ENCODE peak calls at places on chromosomes 16 and 17, in seven cellular contexts. H, K, N, Q, F, R and L are unnamed samples.

GRCh38 chr16:60605176-60605575 is 1431.1 kb downstream of the CDH8 start:
- DNase-seq in H (no peak), K (no peak), N (no peak), Q (no peak), F (no peak), R (no peak), L (no peak)

GRCh38 chr17:77184474-77184873 is 43.7 kb downstream of the SEC14L1 start:
- DNase-seq in H (peak), K (no peak), N (no peak), Q (peak), F (no peak), R (no peak), L (no peak)

GRCh38 chr17:32567086-32567485 is 80.3 kb downstream of the CDK5R1 start:
- DNase-seq in H (no peak), K (no peak), N (no peak), Q (no peak), F (no peak), R (no peak), L (no peak)

GRCh38 chr17:1137465-1137894 is 42.3 kb downstream of the ABR start:
- DNase-seq in H (no peak), K (no peak), N (no peak), Q (peak), F (no peak), R (no peak), L (no peak)

GRCh38 chr17:28733346-28733745 is 4.8 kb downstream of the NEK8 start:
- DNase-seq in H (no peak), K (no peak), N (no peak), Q (no peak), F (no peak), R (no peak), L (no peak)

GRCh38 chr17:82435103-82435502 is 15.4 kb downstream of the CYBC1 start:
- DNase-seq in H (no peak), K (no peak), N (no peak), Q (no peak), F (no peak), R (no peak), L (no peak)

GRCh38 chr16:89395150-89396142 is 94.9 kb downstream of the ANKRD11 start:
- DNase-seq in H (peak), K (peak), N (no peak), Q (peak), F (no peak), R (no peak), L (no peak)

GRCh38 chr16:87583453-87584131 is 18.7 kb upstream of the JPH3 start:
- DNase-seq in H (peak), K (no peak), N (no peak), Q (no peak), F (no peak), R (no peak), L (no peak)

GRCh38 chr16:17414421-17414820 is 56.3 kb downstream of the XYLT1 start:
- DNase-seq in H (no peak), K (no peak), N (peak), Q (no peak), F (peak), R (no peak), L (no peak)

GRCh38 chr17:82212331-82213250 is at the start of gene CCDC57:
- DNase-seq in H (peak), K (peak), N (peak), Q (peak), F (peak), R (no peak), L (peak)

GRCh38 chr17:16033729-16034349 is 34.2 kb downstream of the TTC19 start:
- DNase-seq in H (no peak), K (no peak), N (no peak), Q (no peak), F (no peak), R (no peak), L (no peak)

GRCh38 chr17:64155751-64156544 is 26.0 kb upstream of the ERN1 start:
- DNase-seq in H (peak), K (peak), N (no peak), Q (no peak), F (no peak), R (no peak), L (no peak)

GRCh38 chr16:72278301-72278700 is 106.3 kb upstream of the PMFBP1 start:
- DNase-seq in H (no peak), K (no peak), N (no peak), Q (no peak), F (no peak), R (no peak), L (no peak)

GRCh38 chr16:54277845-54278703 is 8.5 kb downstream of the IRX3 start:
- DNase-seq in H (no peak), K (no peak), N (no peak), Q (no peak), F (no peak), R (no peak), L (no peak)

GRCh38 chr17:8476741-8477140 is 41.1 kb downstream of the NDEL1 start:
- DNase-seq in H (no peak), K (no peak), N (no peak), Q (no peak), F (no peak), R (no peak), L (no peak)

GRCh38 chr16:23570992-23571632 is 13.6 kb downstream of the UBFD1 start:
- DNase-seq in H (no peak), K (no peak), N (no peak), Q (no peak), F (peak), R (no peak), L (no peak)

GRCh38 chr17:63526861-63527260 is 3.7 kb downstream of the KCNH6 start:
- DNase-seq in H (no peak), K (no peak), N (no peak), Q (no peak), F (no peak), R (no peak), L (no peak)

GRCh38 chr17:43674394-43674793 is 12.7 kb upstream of the MEOX1 start:
- DNase-seq in H (no peak), K (no peak), N (no peak), Q (no peak), F (no peak), R (no peak), L (no peak)

GRCh38 chr17:79633937-79634813 is 23.3 kb upstream of the RBFOX3 start:
- DNase-seq in H (no peak), K (no peak), N (no peak), Q (no peak), F (no peak), R (no peak), L (peak)

GRCh38 chr16:82240111-82240510 is 70.1 kb upstream of the MPHOSPH6 start:
- DNase-seq in H (no peak), K (no peak), N (no peak), Q (peak), F (no peak), R (no peak), L (no peak)

GRCh38 chr17:8894673-8895578 is 27.5 kb upstream of the PIK3R6 start:
- DNase-seq in H (peak), K (peak), N (peak), Q (peak), F (peak), R (peak), L (no peak)

GRCh38 chr16:13153696-13154095 is 252.3 kb downstream of the SHISA9 start:
- DNase-seq in H (no peak), K (no peak), N (no peak), Q (no peak), F (no peak), R (no peak), L (no peak)

GRCh38 chr16:19704321-19705130 is 13.5 kb downstream of the KNOP1 start:
- DNase-seq in H (peak), K (no peak), N (no peak), Q (peak), F (no peak), R (no peak), L (no peak)

GRCh38 chr16:27243725-27244362 is 24.7 kb downstream of the NSMCE1 start:
- DNase-seq in H (peak), K (no peak), N (no peak), Q (no peak), F (no peak), R (no peak), L (no peak)

GRCh38 chr16:77157773-77158172 is 33.2 kb upstream of the MON1B start:
- DNase-seq in H (no peak), K (no peak), N (no peak), Q (no peak), F (no peak), R (no peak), L (no peak)

GRCh38 chr16:3776316-3776715 is 59.0 kb upstream of the TRAP1 start:
- DNase-seq in H (peak), K (no peak), N (no peak), Q (no peak), F (no peak), R (no peak), L (no peak)

GRCh38 chr16:25633549-25633948 is 58.2 kb upstream of the HS3ST4 start:
- DNase-seq in H (peak), K (peak), N (no peak), Q (peak), F (no peak), R (no peak), L (no peak)

GRCh38 chr17:39674179-39674578 is 5.9 kb downstream of the PNMT start:
- DNase-seq in H (no peak), K (peak), N (no peak), Q (no peak), F (no peak), R (no peak), L (no peak)

GRCh38 chr17:81059026-81059425 is 24.1 kb downstream of the BAIAP2 start:
- DNase-seq in H (no peak), K (no peak), N (no peak), Q (no peak), F (no peak), R (no peak), L (no peak)

GRCh38 chr16:5642034-5642433 is 544.4 kb upstream of the EEF2KMT start:
- DNase-seq in H (no peak), K (no peak), N (no peak), Q (no peak), F (no peak), R (no peak), L (no peak)

GRCh38 chr16:12245088-12245922 is 268.8 kb downstream of the SNX29 start:
- DNase-seq in H (no peak), K (no peak), N (no peak), Q (no peak), F (no peak), R (no peak), L (no peak)

GRCh38 chr16:4134434-4134833 is 18.2 kb upstream of the ADCY9 start:
- DNase-seq in H (no peak), K (no peak), N (no peak), Q (no peak), F (no peak), R (no peak), L (no peak)

GRCh38 chr17:75877752-75878173 is 618 bp downstream of the TRIM47 start:
- DNase-seq in H (peak), K (peak), N (peak), Q (peak), F (peak), R (peak), L (peak)

GRCh38 chr16:85514295-85514600 is 98.9 kb upstream of the GSE1 start:
- DNase-seq in H (no peak), K (no peak), N (no peak), Q (no peak), F (no peak), R (no peak), L (no peak)

GRCh38 chr16:2337431-2338296 is 2.9 kb downstream of the ABCA3 start:
- DNase-seq in H (peak), K (no peak), N (no peak), Q (no peak), F (no peak), R (no peak), L (no peak)

GRCh38 chr16:56450275-56450889 is 750 bp downstream of the NUDT21 start:
- DNase-seq in H (no peak), K (no peak), N (peak), Q (peak), F (peak), R (no peak), L (no peak)

GRCh38 chr17:59846391-59847165 is 46.2 kb downstream of the TUBD1 start:
- DNase-seq in H (peak), K (peak), N (peak), Q (peak), F (peak), R (no peak), L (no peak)

GRCh38 chr17:15444805-15445204 is 22.6 kb downstream of the CDRT4 start:
- DNase-seq in H (no peak), K (no peak), N (no peak), Q (no peak), F (no peak), R (no peak), L (no peak)

DNA sequence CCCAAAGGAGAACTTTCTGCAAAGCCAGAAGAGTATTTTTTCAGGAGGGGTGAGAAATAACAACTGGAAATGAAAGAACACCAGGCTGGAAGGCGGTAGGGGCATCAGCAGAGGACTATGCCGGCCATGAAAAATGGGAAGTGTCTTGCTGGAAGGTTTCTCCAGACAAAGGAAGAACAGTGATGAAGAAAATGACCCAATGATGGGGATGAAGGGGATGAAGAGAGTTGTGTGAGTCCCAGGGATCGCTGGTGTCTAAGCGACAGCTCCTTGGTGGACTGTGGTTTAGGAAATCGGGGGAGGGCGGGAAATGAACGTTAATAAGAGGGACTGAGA is 623 bp downstream of the TTLL6 start:
- DNase-seq in H (no peak), K (no peak), N (no peak), Q (no peak), F (no peak), R (no peak), L (no peak)
- TF ChIP-seq CTCF in H (no peak), K (no peak), N (no peak), Q (no peak), F (no peak), R (no peak), L (no peak)

GRCh38 chr17:41915020-41915419 is 3.7 kb downstream of the ACLY start:
- DNase-seq in H (no peak), K (no peak), N (no peak), Q (no peak), F (no peak), R (no peak), L (no peak)

GRCh38 chr17:41910701-41911391 is 7.9 kb downstream of the ACLY start:
- DNase-seq in H (no peak), K (no peak), N (no peak), Q (peak), F (no peak), R (no peak), L (no peak)

GRCh38 chr17:41914358-41914766 is 4.4 kb downstream of the ACLY start:
- DNase-seq in H (no peak), K (no peak), N (no peak), Q (no peak), F (no peak), R (no peak), L (no peak)

GRCh38 chr17:41913798-41914197 is 5.0 kb downstream of the ACLY start:
- DNase-seq in H (no peak), K (no peak), N (no peak), Q (no peak), F (no peak), R (no peak), L (no peak)

GRCh38 chr17:41912925-41913324 is 5.8 kb downstream of the ACLY start:
- DNase-seq in H (no peak), K (no peak), N (no peak), Q (no peak), F (no peak), R (no peak), L (no peak)
- TF ChIP-seq CTCF in H (no peak), K (no peak), N (no peak), Q (no peak), F (no peak), R (no peak), L (no peak)

GRCh38 chr17:50866261-50866949 is at the start of gene TOB1:
- DNase-seq in H (peak), K (peak), N (peak), Q (peak), F (peak), R (peak), L (peak)
- TF ChIP-seq CTCF in H (no peak), K (no peak), N (no peak), Q (no peak), F (no peak), R (no peak), L (no peak)

GRCh38 chr17:53193044-53193443 is 629.7 kb upstream of the KIF2B start:
- DNase-seq in H (no peak), K (no peak), N (no peak), Q (peak), F (no peak), R (no peak), L (no peak)

GRCh38 chr17:53186004-53186403 is 636.7 kb upstream of the KIF2B start:
- DNase-seq in H (no peak), K (no peak), N (no peak), Q (no peak), F (no peak), R (no peak), L (no peak)

GRCh38 chr17:53191878-53192277 is 630.8 kb upstream of the KIF2B start:
- DNase-seq in H (no peak), K (no peak), N (no peak), Q (no peak), F (no peak), R (no peak), L (no peak)
- TF ChIP-seq CTCF in H (no peak), K (no peak), N (no peak), Q (peak), F (no peak), R (no peak), L (no peak)

GRCh38 chr17:66552381-66552780 is 250.0 kb downstream of the PRKCA start:
- DNase-seq in H (no peak), K (no peak), N (no peak), Q (no peak), F (no peak), R (no peak), L (no peak)
- TF ChIP-seq CTCF in H (no peak), K (no peak), N (no peak), Q (no peak), F (no peak), R (no peak), L (no peak)

DNA sequence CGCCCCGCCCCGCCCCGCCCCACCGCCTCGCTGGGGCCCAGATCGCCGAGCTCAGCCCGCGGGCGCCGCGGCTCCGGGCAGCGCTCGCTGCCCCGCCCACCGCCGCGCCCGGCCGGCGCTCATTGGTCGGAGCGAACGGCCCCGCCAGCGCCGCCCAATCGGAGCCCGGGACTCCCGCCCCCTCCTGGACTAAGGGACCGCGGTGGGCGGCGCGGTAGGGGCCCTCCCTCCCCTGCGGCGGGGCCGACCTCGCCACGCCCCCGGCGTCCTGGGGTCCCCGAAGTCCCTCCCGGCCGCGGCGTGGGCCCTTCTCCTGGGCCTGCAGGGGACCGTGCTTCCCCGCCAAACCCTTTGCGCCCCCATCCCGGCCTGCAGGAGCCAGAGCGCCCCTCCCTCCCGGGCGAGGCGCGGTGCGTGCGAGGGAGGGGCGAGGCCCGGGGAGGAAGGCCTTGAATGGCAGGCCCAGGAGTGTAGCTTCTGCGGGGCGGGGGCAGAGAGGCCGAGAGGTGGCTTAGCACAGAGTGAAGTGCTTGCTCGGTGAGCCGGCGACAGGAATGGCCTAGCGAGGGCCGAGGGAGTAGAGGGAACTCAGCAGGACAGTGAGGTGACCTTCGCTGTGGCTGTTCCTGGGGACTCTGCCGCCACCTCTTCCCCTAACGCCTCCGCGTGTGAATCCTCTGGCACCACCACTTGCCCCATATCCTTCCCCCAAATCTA is at the start of gene CAMKK1:
- DNase-seq in H (peak), K (peak), N (peak), Q (peak), F (peak), R (peak), L (peak)
- TF ChIP-seq CTCF in H (no peak), K (no peak), N (no peak), Q (no peak), F (no peak), R (no peak), L (no peak)

GRCh38 chr17:37190493-37190892 is 185.3 kb upstream of the C17orf78 start:
- DNase-seq in H (no peak), K (no peak), N (no peak), Q (no peak), F (no peak), R (no peak), L (no peak)

GRCh38 chr17:37191219-37191618 is 184.6 kb upstream of the C17orf78 start:
- DNase-seq in H (no peak), K (no peak), N (no peak), Q (no peak), F (no peak), R (no peak), L (no peak)

GRCh38 chr17:37187262-37187661 is 188.5 kb upstream of the C17orf78 start:
- DNase-seq in H (no peak), K (no peak), N (no peak), Q (no peak), F (no peak), R (no peak), L (no peak)

GRCh38 chr17:37182786-37183185 is 193.0 kb upstream of the C17orf78 start:
- DNase-seq in H (no peak), K (peak), N (no peak), Q (peak), F (no peak), R (no peak), L (no peak)

DNA sequence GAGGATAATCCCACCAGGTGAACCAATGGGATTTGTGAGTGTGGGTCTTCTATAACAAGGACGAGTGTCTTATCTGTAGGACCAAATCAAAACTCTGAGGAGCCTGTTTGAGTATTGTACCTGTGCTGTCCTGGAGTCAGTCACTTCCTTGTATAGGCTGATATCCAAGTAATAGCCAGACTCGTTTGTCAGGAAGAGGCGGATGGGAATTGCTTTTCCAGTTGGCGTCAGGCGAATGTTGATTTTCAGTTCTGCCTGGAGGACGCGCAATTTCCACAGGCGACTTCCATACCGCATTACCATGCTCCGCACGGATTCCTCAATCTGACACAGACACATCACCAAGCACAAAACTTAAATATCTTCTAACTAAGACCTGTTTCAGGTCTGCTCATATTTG is 187.6 kb upstream of the C17orf78 start:
- DNase-seq in H (no peak), K (no peak), N (no peak), Q (no peak), F (no peak), R (no peak), L (no peak)
- TF ChIP-seq CTCF in H (no peak), K (no peak), N (no peak), Q (no peak), F (no peak), R (no peak), L (no peak)